ENCODE peak calls at places on chromosomes 7 and 10, in five cellular contexts. P is naive thymus-derived CD4-positive, alpha-beta T cell; I is heart left ventricle; K is foreskin keratinocyte; U is lower lobe of right lung. Z is an unnamed sample. For H3K27me3, the result is how much of the 10 kb centered on the place peaks cover.

GRCh38 chr7:87853237-87853864 is 22.8 kb downstream of the SLC25A40 start:
- DNase-seq in I (no peak), K (peak), U (no peak), P (no peak), Z (no peak)

GRCh38 chr10:124593431-124593985 is 131.9 kb downstream of the LHPP start:
- DNase-seq in I (no peak), U (no peak), K (no peak), P (no peak), Z (no peak)

GRCh38 chr10:12241810-12242529 is 46.0 kb downstream of the CDC123 start:
- DNase-seq in P (no peak), K (peak), I (peak), U (no peak), Z (no peak)

GRCh38 chr7:112880786-112881418 is 90.7 kb upstream of the TMEM168 start:
- DNase-seq in U (no peak), P (no peak), K (no peak), I (no peak), Z (no peak)

GRCh38 chr10:9635691-9636090 is 1382.0 kb upstream of the CELF2 start:
- DNase-seq in U (no peak), I (no peak), P (no peak), K (no peak), Z (no peak)

GRCh38 chr7:7103343-7104313 is 78.7 kb upstream of the C1GALT1 start:
- DNase-seq in P (peak), K (peak), I (no peak), U (no peak), Z (peak)

GRCh38 chr10:121148901-121149300 is 297.7 kb downstream of the WDR11 start:
- DNase-seq in K (no peak), P (no peak), U (no peak), I (no peak), Z (no peak)

GRCh38 chr10:133095586-133095985 is 7.9 kb downstream of the ADGRA1 start:
- DNase-seq in P (no peak), I (no peak), U (no peak), K (no peak), Z (no peak)

GRCh38 chr10:86753638-86754434 is 2.6 kb upstream of the BMPR1A start:
- DNase-seq in P (no peak), I (peak), U (peak), K (no peak), Z (no peak)

GRCh38 chr10:93447970-93448369 is 34.2 kb downstream of the MYOF start:
- DNase-seq in P (no peak), K (no peak), U (no peak), I (no peak), Z (no peak)

GRCh38 chr7:17829001-17829400 is 111.3 kb downstream of the SNX13 start:
- DNase-seq in U (no peak), I (no peak), K (peak), P (no peak), Z (no peak)

GRCh38 chr10:29522038-29522855 is 112.5 kb downstream of the SVIL start:
- DNase-seq in U (no peak), I (no peak), P (no peak), K (no peak), Z (no peak)

GRCh38 chr10:129631870-129632623 is 165.0 kb downstream of the MGMT start:
- DNase-seq in K (no peak), U (no peak), P (no peak), I (no peak), Z (no peak)

GRCh38 chr7:45389073-45389872 is 184.9 kb upstream of the ADCY1 start:
- DNase-seq in K (no peak), P (no peak), I (no peak), U (no peak), Z (no peak)

GRCh38 chr10:83492004-83492403 is 647.3 kb upstream of the GHITM start:
- DNase-seq in I (no peak), P (no peak), K (no peak), U (no peak), Z (no peak)

GRCh38 chr7:118280319-118281012 is 56.0 kb downstream of the ANKRD7 start:
- DNase-seq in P (no peak), U (no peak), I (no peak), K (no peak), Z (no peak)

GRCh38 chr7:142391191-142391992 is 133.5 kb upstream of the PRSS58 start:
- DNase-seq in U (no peak), P (peak), I (no peak), K (no peak), Z (peak)

GRCh38 chr10:31652038-31652437 is 276.6 kb downstream of the ARHGAP12 start:
- DNase-seq in P (no peak), I (no peak), U (no peak), K (no peak), Z (no peak)

GRCh38 chr7:20238754-20239324 is 21.7 kb upstream of the MACC1 start:
- DNase-seq in K (peak), U (peak), P (no peak), I (no peak), Z (no peak)

GRCh38 chr7:110442386-110442837 is 648.5 kb upstream of the LRRN3 start:
- DNase-seq in I (peak), U (no peak), P (no peak), K (peak), Z (no peak)

GRCh38 chr10:18100664-18101063 is 39.6 kb upstream of the CACNB2 start:
- DNase-seq in K (no peak), I (no peak), P (no peak), U (no peak), Z (no peak)

GRCh38 chr10:62252051-62252450 is 16.6 kb downstream of the RTKN2 start:
- DNase-seq in U (no peak), P (no peak), I (no peak), K (no peak), Z (no peak)

GRCh38 chr7:4758111-4758510 is 17.3 kb upstream of the AP5Z1 start:
- DNase-seq in K (no peak), U (no peak), I (no peak), P (no peak), Z (no peak)

GRCh38 chr10:129756912-129757861 is 206.9 kb downstream of the EBF3 start:
- DNase-seq in I (peak), K (peak), U (peak), P (no peak), Z (no peak)

GRCh38 chr7:157601530-157601929 is 264.7 kb downstream of the DNAJB6 start:
- DNase-seq in K (no peak), P (no peak), U (peak), I (no peak), Z (no peak)

GRCh38 chr7:157602581-157602980 is 265.8 kb downstream of the DNAJB6 start:
- DNase-seq in K (no peak), P (no peak), I (no peak), U (no peak), Z (no peak)

GRCh38 chr7:157603716-157604115 is 266.9 kb downstream of the DNAJB6 start:
- DNase-seq in P (no peak), I (no peak), U (no peak), K (no peak), Z (no peak)

GRCh38 chr7:157603005-157603404 is 266.2 kb downstream of the DNAJB6 start:
- DNase-seq in K (no peak), P (no peak), U (peak), I (no peak), Z (no peak)

GRCh38 chr7:157602156-157602555 is 265.4 kb downstream of the DNAJB6 start:
- DNase-seq in I (no peak), U (peak), P (no peak), K (no peak), Z (no peak)
- H3K27me3 ChIP-seq in I (under half), U (under half), P (under half), K (under half), Z (under half)

GRCh38 chr7:99784007-99784406 is at the start of gene CYP3A4:
- DNase-seq in U (no peak), P (no peak), K (no peak), I (no peak), Z (no peak)

GRCh38 chr7:99782012-99782953 is 1.7 kb downstream of the CYP3A4 start:
- DNase-seq in U (no peak), K (no peak), P (no peak), I (no peak), Z (no peak)

GRCh38 chr7:99779949-99780348 is 4.0 kb downstream of the CYP3A4 start:
- DNase-seq in U (no peak), P (no peak), K (no peak), I (no peak), Z (no peak)

GRCh38 chr7:99780588-99780987 is 3.4 kb downstream of the CYP3A4 start:
- DNase-seq in K (no peak), P (no peak), I (no peak), U (no peak), Z (no peak)

GRCh38 chr7:99778880-99779279 is 5.1 kb downstream of the CYP3A4 start:
- DNase-seq in P (no peak), U (no peak), I (no peak), K (no peak), Z (no peak)
- H3K27me3 ChIP-seq in P (under half), U (under half), I (under half), K (under half), Z (under half)

GRCh38 chr7:157687845-157688244 is 351.0 kb downstream of the DNAJB6 start:
- DNase-seq in K (no peak), P (no peak), I (no peak), U (no peak), Z (no peak)

GRCh38 chr7:157689269-157690057 is 352.7 kb downstream of the DNAJB6 start:
- DNase-seq in K (no peak), I (no peak), U (no peak), P (no peak), Z (no peak)

GRCh38 chr7:157687158-157687557 is 350.4 kb downstream of the DNAJB6 start:
- DNase-seq in U (no peak), K (no peak), P (no peak), I (no peak), Z (no peak)

GRCh38 chr7:157690058-157690832 is 353.4 kb downstream of the DNAJB6 start:
- DNase-seq in P (no peak), I (no peak), U (no peak), K (no peak), Z (no peak)

GRCh38 chr7:157688439-157689268 is 351.9 kb downstream of the DNAJB6 start:
- DNase-seq in U (no peak), P (no peak), K (no peak), I (no peak), Z (no peak)
- H3K27me3 ChIP-seq in U (half or more), P (under half), K (half or more), I (half or more), Z (half or more)

GRCh38 chr10:71505366-71505760 is 108.6 kb downstream of the CDH23 start:
- DNase-seq in I (no peak), U (no peak), P (no peak), K (no peak), Z (no peak)

GRCh38 chr10:71502851-71503250 is 106.1 kb downstream of the CDH23 start:
- DNase-seq in P (no peak), K (no peak), I (no peak), U (no peak), Z (no peak)

GRCh38 chr10:71501402-71501801 is 104.7 kb downstream of the CDH23 start:
- DNase-seq in K (no peak), I (no peak), P (no peak), U (no peak), Z (no peak)

GRCh38 chr10:71505862-71506261 is 109.1 kb downstream of the CDH23 start:
- DNase-seq in I (no peak), K (no peak), U (no peak), P (no peak), Z (no peak)

GRCh38 chr10:71502221-71502620 is 105.5 kb downstream of the CDH23 start:
- DNase-seq in P (no peak), I (no peak), U (no peak), K (no peak), Z (no peak)
- H3K27me3 ChIP-seq in P (under half), I (under half), U (under half), K (under half), Z (under half)

GRCh38 chr10:75407296-75407715 is 5.7 kb upstream of the ZNF503 start:
- DNase-seq in K (no peak), P (no peak), U (peak), I (peak), Z (no peak)
- H3K27me3 ChIP-seq in K (under half), P (under half), U (under half), I (under half), Z (half or more)

Z was measured in effector memory CD4-positive, alpha-beta T cell.